ENCODE peak calls at places on chromosome 7, in six cellular contexts. One of them, this sample, is unnamed.

GRCh38 chr7:157972914-157973313 is 614.7 kb downstream of the PTPRN2 start:
- DNase-seq in Peyer's patch: no peak
- DNase-seq in stomach: no peak
- DNase-seq in GM13977: no peak
- DNase-seq in heart right ventricle: no peak
- DNase-seq in mammary epithelial cell: no peak
- DNase-seq in this sample: no peak

GRCh38 chr7:129401968-129402860 is 32.0 kb upstream of the STRIP2 start:
- DNase-seq in GM13977: peak
- DNase-seq in stomach: no peak
- DNase-seq in Peyer's patch: no peak
- DNase-seq in heart right ventricle: no peak
- DNase-seq in mammary epithelial cell: no peak
- DNase-seq in this sample: no peak

GRCh38 chr7:33591481-33591880 is 313.9 kb upstream of the BMPER start:
- DNase-seq in mammary epithelial cell: no peak
- DNase-seq in Peyer's patch: no peak
- DNase-seq in heart right ventricle: no peak
- DNase-seq in GM13977: no peak
- DNase-seq in stomach: no peak
- DNase-seq in this sample: no peak

GRCh38 chr7:33590902-33591301 is 314.4 kb upstream of the BMPER start:
- DNase-seq in GM13977: no peak
- DNase-seq in stomach: no peak
- DNase-seq in mammary epithelial cell: peak
- DNase-seq in heart right ventricle: no peak
- DNase-seq in Peyer's patch: no peak
- DNase-seq in this sample: no peak

GRCh38 chr7:105439174-105439893 is 50.6 kb upstream of the SRPK2 start:
- DNase-seq in mammary epithelial cell: peak
- DNase-seq in GM13977: no peak
- DNase-seq in heart right ventricle: no peak
- DNase-seq in stomach: peak
- DNase-seq in Peyer's patch: no peak
- DNase-seq in this sample: no peak

GRCh38 chr7:70630647-70631457 is 501.1 kb upstream of the GALNT17 start:
- DNase-seq in mammary epithelial cell: no peak
- DNase-seq in heart right ventricle: peak
- DNase-seq in GM13977: no peak
- DNase-seq in Peyer's patch: no peak
- DNase-seq in stomach: no peak
- DNase-seq in this sample: no peak

GRCh38 chr7:130695840-130696239 is 9.5 kb upstream of the TSGA13 start:
- DNase-seq in GM13977: peak
- DNase-seq in heart right ventricle: no peak
- DNase-seq in mammary epithelial cell: peak
- DNase-seq in stomach: no peak
- DNase-seq in Peyer's patch: no peak
- DNase-seq in this sample: no peak

GRCh38 chr7:98288064-98288823 is 6.8 kb downstream of the BRI3 start:
- DNase-seq in GM13977: no peak
- DNase-seq in Peyer's patch: no peak
- DNase-seq in heart right ventricle: no peak
- DNase-seq in mammary epithelial cell: peak
- DNase-seq in stomach: no peak
- DNase-seq in this sample: no peak

GRCh38 chr7:50795831-50796230 is 13.1 kb upstream of the GRB10 start:
- DNase-seq in heart right ventricle: no peak
- DNase-seq in stomach: no peak
- DNase-seq in mammary epithelial cell: no peak
- DNase-seq in GM13977: no peak
- DNase-seq in Peyer's patch: no peak
- DNase-seq in this sample: no peak
- TF ChIP-seq CTCF in heart right ventricle: no peak
- TF ChIP-seq CTCF in stomach: no peak
- TF ChIP-seq CTCF in mammary epithelial cell: no peak
- TF ChIP-seq CTCF in GM13977: no peak
- TF ChIP-seq CTCF in Peyer's patch: no peak
- TF ChIP-seq CTCF in this sample: no peak

GRCh38 chr7:93601363-93601762 is 26.8 kb upstream of the CALCR start:
- DNase-seq in Peyer's patch: no peak
- DNase-seq in mammary epithelial cell: peak
- DNase-seq in stomach: no peak
- DNase-seq in heart right ventricle: no peak
- DNase-seq in GM13977: no peak
- DNase-seq in this sample: no peak
- TF ChIP-seq CTCF in Peyer's patch: no peak
- TF ChIP-seq CTCF in mammary epithelial cell: no peak
- TF ChIP-seq CTCF in stomach: no peak
- TF ChIP-seq CTCF in heart right ventricle: no peak
- TF ChIP-seq CTCF in GM13977: no peak
- TF ChIP-seq CTCF in this sample: no peak

GRCh38 chr7:76294344-76295024 is 8.0 kb upstream of the HSPB1 start:
- DNase-seq in heart right ventricle: peak
- DNase-seq in mammary epithelial cell: peak
- DNase-seq in stomach: peak
- DNase-seq in Peyer's patch: peak
- DNase-seq in GM13977: no peak
- DNase-seq in this sample: no peak

GRCh38 chr7:76300210-76300731 is 2.2 kb upstream of the HSPB1 start:
- DNase-seq in heart right ventricle: no peak
- DNase-seq in stomach: peak
- DNase-seq in GM13977: no peak
- DNase-seq in Peyer's patch: peak
- DNase-seq in mammary epithelial cell: peak
- DNase-seq in this sample: no peak

GRCh38 chr7:76301000-76301399 is 1.5 kb upstream of the HSPB1 start:
- DNase-seq in heart right ventricle: no peak
- DNase-seq in mammary epithelial cell: no peak
- DNase-seq in stomach: no peak
- DNase-seq in GM13977: no peak
- DNase-seq in Peyer's patch: no peak
- DNase-seq in this sample: no peak

GRCh38 chr7:76293407-76293901 is 9.0 kb upstream of the HSPB1 start:
- DNase-seq in heart right ventricle: no peak
- DNase-seq in Peyer's patch: no peak
- DNase-seq in GM13977: no peak
- DNase-seq in mammary epithelial cell: no peak
- DNase-seq in stomach: no peak
- DNase-seq in this sample: no peak

DNA sequence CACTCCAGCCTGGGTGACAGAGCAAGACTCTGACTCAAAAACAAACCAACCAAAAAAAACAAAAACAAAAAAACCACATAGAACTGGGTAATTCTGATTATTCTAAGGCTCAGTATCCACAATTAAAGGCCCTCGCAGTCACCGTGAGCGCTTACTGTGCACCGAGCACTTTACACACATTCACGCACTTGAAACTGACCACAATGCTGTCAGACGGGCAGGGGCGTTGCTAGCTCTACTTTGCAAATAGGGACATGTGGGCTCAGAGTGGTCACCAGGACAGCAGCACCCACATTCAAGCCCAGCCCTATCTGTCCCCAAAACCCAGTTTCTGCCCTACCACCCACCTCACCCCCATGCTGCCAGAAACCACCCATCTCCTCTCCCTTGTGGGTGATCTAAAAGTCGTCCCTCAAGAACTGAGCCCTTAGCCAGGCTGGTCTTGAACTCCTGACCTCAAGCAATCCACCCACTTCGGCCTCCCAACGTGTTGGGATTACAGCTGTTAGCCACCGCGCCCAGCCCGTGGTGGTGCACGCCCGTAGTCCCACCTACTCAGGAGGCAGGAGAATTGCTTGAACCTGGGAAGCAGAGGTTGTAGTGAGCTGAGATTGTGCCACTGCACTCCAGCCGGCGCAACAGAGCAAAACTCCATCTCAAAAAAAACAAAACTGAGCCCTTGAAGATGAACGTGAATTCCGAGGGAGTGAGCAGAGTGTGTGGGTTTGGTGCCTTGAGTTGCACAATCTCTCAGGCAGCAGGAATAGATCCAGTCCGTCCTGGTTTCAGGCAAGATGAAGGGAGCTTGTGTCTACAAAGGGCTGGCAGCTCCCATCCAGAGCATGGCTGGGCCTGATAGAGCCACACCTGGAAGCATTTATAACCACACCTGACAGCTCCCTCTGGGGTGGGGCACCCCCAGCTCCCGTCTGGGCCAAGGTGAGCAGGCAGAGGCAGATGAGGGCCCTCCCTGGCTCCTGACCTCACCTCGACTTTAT is 5.4 kb upstream of the HSPB1 start:
- DNase-seq in mammary epithelial cell: peak
- DNase-seq in Peyer's patch: peak
- DNase-seq in stomach: peak
- DNase-seq in GM13977: no peak
- DNase-seq in heart right ventricle: no peak
- DNase-seq in this sample: no peak
- TF ChIP-seq CTCF in mammary epithelial cell: no peak
- TF ChIP-seq CTCF in Peyer's patch: no peak
- TF ChIP-seq CTCF in stomach: no peak
- TF ChIP-seq CTCF in GM13977: no peak
- TF ChIP-seq CTCF in heart right ventricle: no peak
- TF ChIP-seq CTCF in this sample: no peak

DNA sequence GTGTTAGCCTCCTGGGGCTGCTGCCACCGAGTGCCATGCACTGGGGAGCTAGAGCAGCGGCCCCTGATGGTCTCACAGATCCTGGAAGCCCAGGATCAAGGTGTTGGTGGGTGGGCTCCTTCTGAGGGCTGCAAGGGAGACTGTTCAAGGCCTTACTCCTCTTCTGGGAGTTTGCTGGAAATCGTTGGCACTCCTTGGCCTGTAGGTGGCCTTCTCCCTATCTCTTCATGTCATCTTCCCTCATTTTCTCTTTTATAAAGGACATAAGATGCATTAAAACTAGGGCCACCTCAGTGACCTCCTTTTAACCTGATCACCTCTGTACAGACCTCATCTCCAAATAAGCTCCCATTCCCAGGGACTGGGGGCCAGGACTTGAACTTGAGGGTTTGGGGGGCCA is 27.0 kb upstream of the ZNF862 start:
- DNase-seq in mammary epithelial cell: no peak
- DNase-seq in heart right ventricle: no peak
- DNase-seq in GM13977: no peak
- DNase-seq in stomach: no peak
- DNase-seq in Peyer's patch: no peak
- DNase-seq in this sample: no peak
- TF ChIP-seq CTCF in mammary epithelial cell: peak
- TF ChIP-seq CTCF in heart right ventricle: no peak
- TF ChIP-seq CTCF in GM13977: peak
- TF ChIP-seq CTCF in stomach: no peak
- TF ChIP-seq CTCF in Peyer's patch: no peak
- TF ChIP-seq CTCF in this sample: no peak

GRCh38 chr7:42224391-42225003 is 12.5 kb downstream of the GLI3 start:
- DNase-seq in mammary epithelial cell: no peak
- DNase-seq in Peyer's patch: no peak
- DNase-seq in heart right ventricle: no peak
- DNase-seq in GM13977: no peak
- DNase-seq in stomach: no peak
- DNase-seq in this sample: peak
- TF ChIP-seq CTCF in mammary epithelial cell: no peak
- TF ChIP-seq CTCF in Peyer's patch: no peak
- TF ChIP-seq CTCF in heart right ventricle: no peak
- TF ChIP-seq CTCF in GM13977: no peak
- TF ChIP-seq CTCF in stomach: no peak
- TF ChIP-seq CTCF in this sample: no peak

DNA sequence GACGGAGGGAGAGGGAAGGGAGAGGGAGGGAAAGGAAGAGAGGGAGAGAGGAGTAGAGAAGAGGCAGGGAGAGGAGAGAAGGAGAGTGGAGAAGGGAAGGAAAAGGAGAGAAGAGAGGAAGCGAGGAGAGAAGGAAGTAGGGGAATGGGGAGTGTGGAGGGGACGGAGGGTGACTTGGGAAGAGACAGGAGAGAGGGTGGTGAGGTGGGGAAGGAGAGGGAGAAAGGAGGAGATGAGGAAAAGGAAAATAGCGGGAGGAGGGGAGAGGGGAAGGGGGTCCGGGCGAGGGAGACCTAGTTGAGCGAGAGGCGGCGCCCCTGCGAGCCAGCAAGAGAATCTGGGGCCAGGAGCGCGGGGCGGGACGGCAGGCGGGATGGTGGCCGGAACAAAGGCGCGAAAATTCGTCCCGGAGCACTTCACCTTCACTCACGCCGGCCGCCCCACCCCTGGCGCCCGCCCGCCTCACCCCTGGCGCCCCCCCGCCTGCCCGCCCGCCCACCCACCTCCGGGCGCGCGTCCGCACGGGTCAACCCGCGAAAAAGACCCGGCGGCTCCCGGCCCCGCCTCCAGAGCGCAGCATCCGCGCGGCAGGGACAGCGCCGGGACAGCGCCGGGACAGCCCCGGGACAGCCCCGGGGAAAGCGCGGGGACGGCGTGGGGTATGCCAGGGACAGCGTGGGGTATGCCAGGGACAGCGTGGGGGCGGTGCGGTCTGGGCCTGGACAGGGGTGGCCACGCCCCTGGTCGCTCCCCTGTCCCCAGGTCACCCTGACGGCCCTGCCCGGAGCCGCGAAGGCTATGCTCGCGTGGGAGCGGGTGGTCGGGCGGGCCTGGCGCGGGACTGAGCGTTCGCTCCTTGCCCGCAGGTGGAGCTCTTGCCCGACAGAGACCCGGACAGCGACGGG is 4.2 kb downstream of the VSTM2A start:
- DNase-seq in GM13977: peak
- DNase-seq in stomach: no peak
- DNase-seq in Peyer's patch: no peak
- DNase-seq in mammary epithelial cell: no peak
- DNase-seq in heart right ventricle: no peak
- DNase-seq in this sample: peak
- TF ChIP-seq CTCF in GM13977: no peak
- TF ChIP-seq CTCF in stomach: no peak
- TF ChIP-seq CTCF in Peyer's patch: no peak
- TF ChIP-seq CTCF in mammary epithelial cell: peak
- TF ChIP-seq CTCF in heart right ventricle: no peak
- TF ChIP-seq CTCF in this sample: peak

This sample was measured in endothelial cell.